ENCODE peak calls at places on chromosome 15, in five cellular contexts. H, S, W, U and E are unnamed samples. For H3K4me1, the result is how much of the 10 kb centered on the place peaks cover.

GRCh38 chr15:66524801-66525200 is 19.7 kb downstream of the ZWILCH start:
- DNase-seq in U (no peak), S (no peak), W (no peak), H (no peak), E (no peak)

GRCh38 chr15:49741721-49742120 is 120.9 kb downstream of the DTWD1 start:
- DNase-seq in H (no peak), U (no peak), W (no peak), S (peak), E (no peak)

GRCh38 chr15:41285285-41285684 is 47.1 kb downstream of the OIP5 start:
- DNase-seq in U (no peak), S (no peak), W (no peak), H (peak), E (no peak)

GRCh38 chr15:68542771-68543544 is 35.8 kb upstream of the CORO2B start:
- DNase-seq in W (no peak), U (no peak), S (peak), H (no peak), E (no peak)

GRCh38 chr15:75693501-75694240 is 19.0 kb downstream of the CSPG4 start:
- DNase-seq in U (no peak), S (no peak), W (no peak), H (no peak), E (no peak)

GRCh38 chr15:75554717-75555116 is 24.4 kb downstream of the PTPN9 start:
- DNase-seq in U (no peak), W (no peak), H (no peak), S (no peak), E (no peak)

GRCh38 chr15:60444289-60444912 is 34.5 kb downstream of the ICE2 start:
- DNase-seq in H (no peak), S (no peak), U (no peak), W (peak), E (no peak)

GRCh38 chr15:63615935-63616334 is 18.7 kb downstream of the FBXL22 start:
- DNase-seq in S (no peak), H (no peak), W (no peak), U (no peak), E (no peak)

GRCh38 chr15:62896969-62897486 is 145.5 kb upstream of the TPM1 start:
- DNase-seq in H (no peak), S (peak), W (peak), U (peak), E (peak)

GRCh38 chr15:52257734-52258062 is 37.9 kb downstream of the MYO5C start:
- DNase-seq in S (no peak), H (no peak), W (no peak), U (no peak), E (no peak)

GRCh38 chr15:65730560-65731172 is 61.4 kb downstream of the DENND4A start:
- DNase-seq in U (no peak), W (no peak), S (no peak), H (no peak), E (no peak)

GRCh38 chr15:57148236-57148635 is 228.1 kb upstream of the CGNL1 start:
- DNase-seq in W (no peak), H (no peak), S (no peak), U (no peak), E (no peak)
- H3K4me1 ChIP-seq in W (under half), H (under half), S (under half), U (under half), E (under half)

DNA sequence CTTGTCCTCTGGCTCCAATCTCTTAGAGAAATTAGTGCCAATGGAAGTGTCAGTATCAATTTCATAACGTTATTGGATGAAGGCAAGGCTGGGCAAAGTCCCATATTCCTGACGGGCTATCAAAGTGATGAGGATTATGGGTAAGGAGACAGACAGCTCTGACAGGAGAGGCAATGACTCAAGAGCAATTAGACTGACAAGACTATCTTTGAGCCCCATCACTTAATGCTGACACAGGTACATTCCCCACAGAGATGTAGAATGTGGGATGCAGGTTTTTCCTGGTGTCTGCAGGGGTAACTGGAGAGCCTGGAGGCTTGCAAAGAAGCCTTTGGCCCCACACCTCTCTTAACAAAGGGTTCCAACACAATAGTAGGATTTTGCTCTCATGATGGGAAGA is 208.3 kb downstream of the NTRK3 start:
- DNase-seq in H (no peak), U (no peak), S (no peak), W (no peak), E (no peak)
- H3K9ac ChIP-seq in H (no peak), U (no peak), S (no peak), W (no peak), E (no peak)

GRCh38 chr15:70491641-70492040 is 271.7 kb downstream of the UACA start:
- DNase-seq in W (no peak), S (no peak), U (no peak), H (no peak), E (no peak)
- H3K4me1 ChIP-seq in W (under half), S (under half), U (under half), H (under half), E (under half)

GRCh38 chr15:92667291-92667904 is 11.8 kb upstream of the FAM174B start:
- DNase-seq in H (no peak), U (no peak), S (peak), W (no peak), E (no peak)
- H3K9ac ChIP-seq in H (no peak), U (no peak), S (peak), W (no peak), E (no peak)

DNA sequence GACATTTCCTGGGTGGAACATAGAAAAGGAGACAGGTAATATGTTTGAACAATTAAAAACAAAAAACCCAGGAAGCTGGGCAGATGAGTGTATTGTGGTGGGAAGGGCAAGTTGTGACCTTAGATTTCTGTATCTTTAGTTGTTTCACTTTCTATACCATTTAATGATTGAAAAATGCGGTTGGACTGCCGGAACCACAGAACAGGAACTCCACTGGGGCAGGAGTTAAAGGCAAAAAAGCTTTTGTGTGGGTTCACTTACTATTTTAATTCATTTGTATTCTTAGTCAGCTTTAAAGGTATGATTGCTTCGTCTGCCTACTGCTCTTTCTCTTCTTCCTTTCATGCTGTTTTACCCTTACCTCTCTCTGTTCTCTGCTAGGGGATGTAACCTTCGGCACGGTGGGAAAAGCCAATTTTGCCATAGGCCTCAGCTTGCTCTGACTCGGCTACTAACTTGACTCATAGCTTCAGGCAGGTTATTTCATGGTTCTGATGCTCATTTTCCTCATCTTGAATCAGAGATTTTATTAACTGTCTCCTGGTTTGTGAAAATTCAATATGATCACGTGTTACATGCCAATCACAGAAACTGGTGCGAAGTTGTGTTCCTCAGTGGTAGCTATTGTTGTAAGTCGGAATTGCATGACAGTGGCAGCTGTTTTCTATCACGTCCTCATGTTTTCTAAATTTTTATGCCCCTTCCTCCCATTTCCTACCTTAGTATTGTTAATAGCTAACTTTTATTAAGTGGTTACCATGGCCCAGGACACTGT is 1.6 kb upstream of the MCTP2 start:
- DNase-seq in S (no peak), U (no peak), W (no peak), H (no peak), E (no peak)
- H3K4me1 ChIP-seq in S (under half), U (under half), W (under half), H (under half), E (under half)

DNA sequence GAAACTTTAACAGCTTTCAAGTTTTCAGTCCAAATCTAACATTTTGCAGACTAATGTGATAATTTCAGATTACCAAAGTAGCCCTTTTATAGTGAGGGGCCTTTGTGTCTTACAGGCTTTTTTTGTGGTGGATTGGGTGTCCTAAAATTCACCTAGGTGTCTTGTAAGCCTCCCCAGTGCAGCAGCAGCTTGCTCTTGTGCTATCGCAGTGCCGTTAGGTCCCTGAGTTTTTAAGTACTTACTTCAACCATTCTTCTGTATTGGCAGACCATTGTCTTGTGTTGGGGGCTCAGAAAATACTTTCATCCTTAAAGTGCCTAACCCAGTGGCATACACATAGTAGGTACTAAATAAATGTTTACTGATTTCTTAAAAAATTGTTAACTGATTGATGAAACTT is 2.1 kb downstream of the PDE8A start:
- DNase-seq in S (no peak), U (no peak), H (no peak), W (no peak), E (no peak)
- H3K9ac ChIP-seq in S (peak), U (peak), H (no peak), W (peak), E (peak)

DNA sequence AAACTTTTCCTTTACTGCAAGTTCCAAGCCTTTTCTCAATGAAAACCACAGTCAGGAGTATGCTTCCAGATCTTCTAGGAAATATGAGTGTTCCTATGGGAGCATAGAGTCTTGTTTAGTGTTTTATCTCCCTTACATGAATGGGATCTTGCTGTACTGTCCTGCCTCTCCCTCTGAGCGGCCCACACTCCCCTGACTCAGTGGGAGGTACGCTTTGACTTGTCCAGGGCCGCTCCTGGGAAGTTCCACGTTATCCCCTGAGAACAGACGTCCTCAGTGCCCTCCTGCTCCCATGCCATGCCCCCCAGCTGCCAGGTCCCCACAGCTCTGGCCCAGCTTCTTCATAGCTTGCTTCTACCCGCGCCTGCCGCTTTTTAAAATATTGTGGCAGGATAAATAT is 28.9 kb upstream of the VPS33B start:
- DNase-seq in H (no peak), S (no peak), W (no peak), U (no peak), E (no peak)
- H3K4me1 ChIP-seq in H (under half), S (under half), W (under half), U (under half), E (under half)